ENCODE peak calls at places on chromosomes 6 and 20, in five cellular contexts. One of them, this sample, is unnamed.

GRCh38 chr6:116876635-116877611 is at the start of gene RFX6:
- DNase-seq in A549: peak; percentile 1
- DNase-seq in tibial nerve: no peak
- DNase-seq in right lobe of liver: no peak
- DNase-seq in psoas muscle: no peak
- DNase-seq in this sample: no peak

GRCh38 chr20:63686492-63687321 is 9.7 kb upstream of the TNFRSF6B start:
- DNase-seq in A549: no peak
- DNase-seq in tibial nerve: peak; percentile 59
- DNase-seq in right lobe of liver: no peak
- DNase-seq in psoas muscle: peak; percentile 87
- DNase-seq in this sample: peak; percentile 86

GRCh38 chr6:22248513-22249308 is 48.1 kb downstream of the PRL start:
- DNase-seq in A549: peak; percentile 55
- DNase-seq in tibial nerve: no peak
- DNase-seq in right lobe of liver: no peak
- DNase-seq in psoas muscle: no peak
- DNase-seq in this sample: no peak

GRCh38 chr6:158338311-158339112 is 26.2 kb downstream of the TULP4 start:
- DNase-seq in A549: no peak
- DNase-seq in tibial nerve: no peak
- DNase-seq in right lobe of liver: no peak
- DNase-seq in psoas muscle: no peak
- DNase-seq in this sample: no peak

GRCh38 chr20:62362991-62363919 is 3.9 kb downstream of the LAMA5 start:
- DNase-seq in A549: no peak
- DNase-seq in tibial nerve: no peak
- DNase-seq in right lobe of liver: peak; percentile 57
- DNase-seq in psoas muscle: peak; percentile 55
- DNase-seq in this sample: peak; percentile 60

GRCh38 chr6:139027620-139028182 is 844 bp upstream of the ABRACL start:
- DNase-seq in A549: no peak
- DNase-seq in tibial nerve: no peak
- DNase-seq in right lobe of liver: peak; percentile 83
- DNase-seq in psoas muscle: no peak
- DNase-seq in this sample: no peak

GRCh38 chr20:38275815-38276550 is 15.4 kb upstream of the KIAA1755 start:
- DNase-seq in A549: no peak
- DNase-seq in tibial nerve: no peak
- DNase-seq in right lobe of liver: peak; percentile 8
- DNase-seq in psoas muscle: no peak
- DNase-seq in this sample: no peak

GRCh38 chr6:120077489-120077888 is 727.9 kb upstream of the MAN1A1 start:
- DNase-seq in A549: no peak
- DNase-seq in tibial nerve: no peak
- DNase-seq in right lobe of liver: no peak
- DNase-seq in psoas muscle: no peak
- DNase-seq in this sample: no peak

GRCh38 chr6:134512946-134513345 is 195.0 kb upstream of the SGK1 start:
- DNase-seq in A549: no peak
- DNase-seq in tibial nerve: no peak
- DNase-seq in right lobe of liver: no peak
- DNase-seq in psoas muscle: no peak
- DNase-seq in this sample: peak; percentile 60

GRCh38 chr6:150435832-150436231 is 67.0 kb downstream of the IYD start:
- DNase-seq in A549: no peak
- DNase-seq in tibial nerve: no peak
- DNase-seq in right lobe of liver: no peak
- DNase-seq in psoas muscle: no peak
- DNase-seq in this sample: no peak

GRCh38 chr6:157455731-157456523 is 74.9 kb downstream of the ZDHHC14 start:
- DNase-seq in A549: no peak
- DNase-seq in tibial nerve: no peak
- DNase-seq in right lobe of liver: no peak
- DNase-seq in psoas muscle: no peak
- DNase-seq in this sample: no peak

GRCh38 chr6:24818346-24818745 is 19.6 kb upstream of the ARMH2 start:
- DNase-seq in A549: no peak
- DNase-seq in tibial nerve: no peak
- DNase-seq in right lobe of liver: no peak
- DNase-seq in psoas muscle: no peak
- DNase-seq in this sample: no peak

GRCh38 chr6:150343434-150343833 is 25.4 kb upstream of the IYD start:
- DNase-seq in A549: no peak
- DNase-seq in tibial nerve: no peak
- DNase-seq in right lobe of liver: no peak
- DNase-seq in psoas muscle: no peak
- DNase-seq in this sample: no peak

GRCh38 chr20:14538433-14538832 is 201.0 kb upstream of the FLRT3 start:
- DNase-seq in A549: no peak
- DNase-seq in tibial nerve: no peak
- DNase-seq in right lobe of liver: no peak
- DNase-seq in psoas muscle: no peak
- DNase-seq in this sample: no peak

GRCh38 chr20:39491711-39492110 is 529.6 kb downstream of the DHX35 start:
- DNase-seq in A549: no peak
- DNase-seq in tibial nerve: no peak
- DNase-seq in right lobe of liver: no peak
- DNase-seq in psoas muscle: no peak
- DNase-seq in this sample: no peak

GRCh38 chr6:127737009-127737486 is 160.1 kb downstream of the C6orf58 start:
- DNase-seq in A549: peak; percentile 25
- DNase-seq in tibial nerve: no peak
- DNase-seq in right lobe of liver: peak; percentile 43
- DNase-seq in psoas muscle: no peak
- DNase-seq in this sample: peak; percentile 35

GRCh38 chr20:5848711-5849505 is 98.7 kb downstream of the SHLD1 start:
- DNase-seq in A549: no peak
- DNase-seq in tibial nerve: no peak
- DNase-seq in right lobe of liver: no peak
- DNase-seq in psoas muscle: no peak
- DNase-seq in this sample: no peak

GRCh38 chr20:36601546-36601945 is 4.0 kb upstream of the RAB5IF start:
- DNase-seq in A549: no peak
- DNase-seq in tibial nerve: no peak
- DNase-seq in right lobe of liver: no peak
- DNase-seq in psoas muscle: no peak
- DNase-seq in this sample: no peak

GRCh38 chr6:132907915-132908314 is 93.5 kb downstream of the RPS12 start:
- DNase-seq in A549: no peak
- DNase-seq in tibial nerve: no peak
- DNase-seq in right lobe of liver: no peak
- DNase-seq in psoas muscle: no peak
- DNase-seq in this sample: no peak

GRCh38 chr6:28160233-28160632 is 18.6 kb downstream of the ZKSCAN8 start:
- DNase-seq in A549: no peak
- DNase-seq in tibial nerve: no peak
- DNase-seq in right lobe of liver: no peak
- DNase-seq in psoas muscle: no peak
- DNase-seq in this sample: no peak

GRCh38 chr6:28158318-28158717 is 16.6 kb downstream of the ZKSCAN8 start:
- DNase-seq in A549: no peak
- DNase-seq in tibial nerve: no peak
- DNase-seq in right lobe of liver: no peak
- DNase-seq in psoas muscle: no peak
- DNase-seq in this sample: no peak

GRCh38 chr6:28159029-28159607 is 17.4 kb downstream of the ZKSCAN8 start:
- DNase-seq in A549: no peak
- DNase-seq in tibial nerve: no peak
- DNase-seq in right lobe of liver: no peak
- DNase-seq in psoas muscle: no peak
- DNase-seq in this sample: no peak

GRCh38 chr6:28165566-28165965 is 23.9 kb downstream of the ZKSCAN8 start:
- DNase-seq in A549: no peak
- DNase-seq in tibial nerve: no peak
- DNase-seq in right lobe of liver: no peak
- DNase-seq in psoas muscle: no peak
- DNase-seq in this sample: no peak

DNA sequence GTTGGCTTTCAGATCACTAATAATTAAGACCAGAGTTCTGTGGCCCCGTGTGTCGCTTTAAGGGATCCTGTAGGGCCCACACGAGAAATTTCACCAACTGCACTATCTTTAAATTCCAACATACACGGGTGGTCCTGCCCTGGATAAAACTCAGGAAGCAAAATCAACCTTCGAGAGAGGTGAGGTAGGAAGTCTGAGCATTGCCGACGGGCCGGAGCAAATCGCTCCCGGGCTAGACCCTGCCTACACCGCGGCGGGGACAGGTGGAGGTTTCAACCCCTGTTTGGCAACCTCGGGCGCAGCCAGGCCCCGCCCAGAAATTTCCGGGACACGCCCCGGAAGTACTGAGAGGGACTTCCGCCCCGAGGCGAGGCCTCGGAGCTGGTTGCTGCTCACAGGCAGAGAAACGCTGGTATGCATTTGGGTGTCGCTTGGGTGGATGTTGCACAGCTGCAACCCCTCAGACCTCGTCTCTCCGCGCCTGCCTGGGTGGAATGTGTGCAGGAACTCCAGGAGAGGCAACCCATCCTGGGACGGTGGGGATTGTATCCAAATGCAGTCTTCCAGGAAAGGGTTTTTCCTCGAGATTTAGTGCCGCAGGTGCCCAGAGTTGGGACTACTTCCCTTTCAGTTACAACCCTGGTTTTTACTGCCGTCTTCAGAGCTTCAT is 19.9 kb downstream of the ZKSCAN8 start:
- DNase-seq in A549: peak; percentile 25
- DNase-seq in tibial nerve: peak; percentile 32
- DNase-seq in right lobe of liver: peak; percentile 63
- DNase-seq in psoas muscle: peak; percentile 85
- DNase-seq in this sample: peak; percentile 71
- H3K27ac ChIP-seq in A549: peak overlapping the region; percentile 65
- H3K27ac ChIP-seq in tibial nerve: no peak overlapping the region
- H3K27ac ChIP-seq in right lobe of liver: no peak overlapping the region
- H3K27ac ChIP-seq in psoas muscle: no peak overlapping the region
- H3K27ac ChIP-seq in this sample: no peak overlapping the region

DNA sequence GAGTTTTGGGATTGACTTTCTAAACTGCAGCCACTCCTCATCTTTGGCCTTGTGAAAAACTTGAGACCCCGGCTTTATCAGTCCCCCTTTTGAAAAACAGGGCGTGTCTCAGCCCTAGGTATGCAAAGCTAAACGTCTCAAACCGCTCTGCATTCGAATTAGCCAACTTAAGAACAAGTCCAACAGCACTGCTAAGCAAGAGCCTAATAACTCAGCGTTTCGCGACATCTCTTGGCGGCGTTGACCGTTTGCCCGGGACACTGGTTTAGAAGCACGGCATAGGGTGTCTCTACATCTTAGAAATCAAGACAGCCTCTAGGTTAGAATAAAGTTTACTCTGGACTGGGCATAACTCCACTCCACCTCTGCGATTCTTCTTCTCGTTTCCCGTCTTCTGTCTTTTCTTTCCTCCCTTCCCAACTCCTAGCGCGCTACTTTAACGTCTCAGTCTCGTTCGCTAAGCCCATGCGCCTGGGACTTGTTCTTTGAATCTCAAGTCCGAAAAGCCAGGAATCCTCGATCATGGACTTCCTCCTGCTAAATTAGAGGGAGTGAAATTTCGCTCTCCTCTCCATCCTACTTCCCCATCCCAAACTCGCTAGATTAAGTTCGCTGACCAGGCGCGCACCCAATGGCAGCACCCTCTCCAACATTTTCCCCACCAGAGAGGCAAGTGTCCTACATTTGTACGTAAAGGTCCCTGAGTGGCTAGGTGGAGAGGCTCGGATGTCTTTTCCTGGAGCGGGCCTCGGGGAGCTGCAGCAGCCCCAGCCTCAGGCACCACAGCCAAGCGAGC is 10.5 kb upstream of the TFAP2A start:
- DNase-seq in A549: no peak
- DNase-seq in tibial nerve: no peak
- DNase-seq in right lobe of liver: no peak
- DNase-seq in psoas muscle: no peak
- DNase-seq in this sample: no peak
- H3K4me3 ChIP-seq in A549: no peak overlapping the region
- H3K4me3 ChIP-seq in tibial nerve: peak overlapping the region; percentile 44
- H3K4me3 ChIP-seq in right lobe of liver: peak overlapping the region; percentile 59
- H3K4me3 ChIP-seq in psoas muscle: peak overlapping the region; percentile 65
- H3K4me3 ChIP-seq in this sample: peak overlapping the region; percentile 53

GRCh38 chr20:58019850-58020625 is 208.4 kb downstream of the ANKRD60 start:
- DNase-seq in A549: no peak
- DNase-seq in tibial nerve: no peak
- DNase-seq in right lobe of liver: peak; percentile 62
- DNase-seq in psoas muscle: no peak
- DNase-seq in this sample: no peak
- H3K27ac ChIP-seq in A549: peak overlapping the region; percentile 96
- H3K27ac ChIP-seq in tibial nerve: peak overlapping the region; percentile 22
- H3K27ac ChIP-seq in right lobe of liver: no peak overlapping the region
- H3K27ac ChIP-seq in psoas muscle: no peak overlapping the region
- H3K27ac ChIP-seq in this sample: no peak overlapping the region

GRCh38 chr20:45962031-45962755 is 9.8 kb downstream of the ZNF335 start:
- DNase-seq in A549: no peak
- DNase-seq in tibial nerve: no peak
- DNase-seq in right lobe of liver: peak; percentile 39
- DNase-seq in psoas muscle: peak; percentile 41
- DNase-seq in this sample: no peak

GRCh38 chr20:45965169-45966002 is 6.6 kb downstream of the ZNF335 start:
- DNase-seq in A549: no peak
- DNase-seq in tibial nerve: no peak
- DNase-seq in right lobe of liver: peak; percentile 37
- DNase-seq in psoas muscle: peak; percentile 25
- DNase-seq in this sample: peak; percentile 37

GRCh38 chr20:45959956-45960630 is 11.9 kb downstream of the ZNF335 start:
- DNase-seq in A549: no peak
- DNase-seq in tibial nerve: no peak
- DNase-seq in right lobe of liver: peak; percentile 21
- DNase-seq in psoas muscle: peak; percentile 39
- DNase-seq in this sample: no peak

GRCh38 chr20:45964024-45964423 is 8.0 kb downstream of the ZNF335 start:
- DNase-seq in A549: no peak
- DNase-seq in tibial nerve: no peak
- DNase-seq in right lobe of liver: peak; percentile 37
- DNase-seq in psoas muscle: peak; percentile 16
- DNase-seq in this sample: no peak

DNA sequence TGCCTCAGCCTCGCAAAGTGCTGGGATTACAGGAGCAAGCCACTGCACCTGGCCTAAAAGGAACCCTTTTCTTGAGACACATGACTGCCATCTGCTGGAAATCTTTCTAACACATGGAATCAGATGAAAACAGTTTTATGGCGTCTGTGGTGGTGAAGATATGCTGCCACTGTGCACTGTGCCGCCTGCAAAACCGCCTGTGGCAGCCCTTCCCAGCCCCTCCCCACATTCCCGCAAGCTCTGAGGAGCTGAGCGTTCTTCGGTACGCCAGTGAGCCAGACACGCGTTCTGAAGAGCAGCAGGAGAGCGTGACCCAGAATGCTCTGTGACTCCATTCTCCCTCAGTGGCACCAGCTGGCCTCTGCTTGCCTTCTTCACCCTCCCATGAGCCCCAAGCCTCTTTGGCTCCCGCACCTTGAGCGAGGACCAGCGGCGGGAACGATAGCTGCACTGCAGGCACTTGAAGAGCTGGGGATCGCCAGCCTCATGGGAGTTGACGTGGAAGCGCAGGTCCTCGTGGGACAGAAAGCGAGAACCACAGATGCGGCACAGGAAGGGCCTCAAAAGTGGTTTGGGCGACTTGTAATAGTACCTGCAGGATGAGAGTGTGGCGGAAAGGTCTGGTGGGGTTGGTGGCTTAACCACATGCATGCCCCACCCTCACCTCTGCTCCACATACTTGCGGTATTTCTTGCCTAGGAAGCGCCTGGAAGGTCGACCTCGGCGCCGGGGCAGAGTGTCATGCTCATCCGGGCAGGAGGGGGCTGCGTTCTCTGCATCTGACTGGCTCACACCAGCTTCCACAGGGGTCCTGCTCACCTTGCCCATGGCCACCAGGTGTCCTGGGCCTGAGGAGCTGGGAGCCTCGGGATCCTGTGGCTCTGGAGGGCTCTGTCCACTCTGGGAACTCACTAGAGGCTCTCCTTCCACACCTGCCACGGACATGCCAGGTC is 8.7 kb downstream of the ZNF335 start:
- DNase-seq in A549: peak; percentile 28
- DNase-seq in tibial nerve: no peak
- DNase-seq in right lobe of liver: peak; percentile 44
- DNase-seq in psoas muscle: peak; percentile 48
- DNase-seq in this sample: no peak
- H3K4me3 ChIP-seq in A549: no peak overlapping the region
- H3K4me3 ChIP-seq in tibial nerve: no peak overlapping the region
- H3K4me3 ChIP-seq in right lobe of liver: no peak overlapping the region
- H3K4me3 ChIP-seq in psoas muscle: no peak overlapping the region
- H3K4me3 ChIP-seq in this sample: no peak overlapping the region

This sample was measured in heart left ventricle.